ENCODE peak calls at places on chromosomes 13 and 19, in four cellular contexts. One of them, this sample, is unnamed.

GRCh38 chr13:74026753-74027152 is 107.5 kb downstream of the KLF12 start:
- DNase-seq in cardiac fibroblast: peak
- DNase-seq in stomach: peak
- DNase-seq in stimulated activated naive CD8-positive, alpha-beta T cell treated with anti-CD3 and anti-CD28 coated beads, Interleukin-15, Interleukin-2, amounts not matched to agents 100 U/mL and 50 U/mL, for 24 hours: peak
- DNase-seq in this sample: peak

GRCh38 chr13:39364797-39365468 is 238.1 kb downstream of the LHFPL6 start:
- DNase-seq in stomach: no peak
- DNase-seq in stimulated activated naive CD8-positive, alpha-beta T cell treated with anti-CD3 and anti-CD28 coated beads, Interleukin-15, Interleukin-2, amounts not matched to agents 100 U/mL and 50 U/mL, for 24 hours: no peak
- DNase-seq in cardiac fibroblast: no peak
- DNase-seq in this sample: no peak

GRCh38 chr19:46404039-46404883 is 9.1 kb downstream of the CCDC8 start:
- DNase-seq in cardiac fibroblast: no peak
- DNase-seq in stimulated activated naive CD8-positive, alpha-beta T cell treated with anti-CD3 and anti-CD28 coated beads, Interleukin-15, Interleukin-2, amounts not matched to agents 100 U/mL and 50 U/mL, for 24 hours: no peak
- DNase-seq in stomach: peak
- DNase-seq in this sample: no peak

GRCh38 chr19:52635786-52636570 is 2.2 kb downstream of the ZNF83 start:
- DNase-seq in cardiac fibroblast: no peak
- DNase-seq in stomach: no peak
- DNase-seq in stimulated activated naive CD8-positive, alpha-beta T cell treated with anti-CD3 and anti-CD28 coated beads, Interleukin-15, Interleukin-2, amounts not matched to agents 100 U/mL and 50 U/mL, for 24 hours: no peak
- DNase-seq in this sample: no peak

GRCh38 chr13:32068255-32068654 is 36.7 kb downstream of the FRY start:
- DNase-seq in cardiac fibroblast: no peak
- DNase-seq in stomach: no peak
- DNase-seq in stimulated activated naive CD8-positive, alpha-beta T cell treated with anti-CD3 and anti-CD28 coated beads, Interleukin-15, Interleukin-2, amounts not matched to agents 100 U/mL and 50 U/mL, for 24 hours: no peak
- DNase-seq in this sample: no peak

GRCh38 chr19:50693064-50693975 is 26.3 kb downstream of the SHANK1 start:
- DNase-seq in cardiac fibroblast: no peak
- DNase-seq in stomach: no peak
- DNase-seq in stimulated activated naive CD8-positive, alpha-beta T cell treated with anti-CD3 and anti-CD28 coated beads, Interleukin-15, Interleukin-2, amounts not matched to agents 100 U/mL and 50 U/mL, for 24 hours: no peak
- DNase-seq in this sample: no peak

GRCh38 chr13:73958657-73959397 is 175.4 kb downstream of the KLF12 start:
- DNase-seq in cardiac fibroblast: no peak
- DNase-seq in stomach: no peak
- DNase-seq in stimulated activated naive CD8-positive, alpha-beta T cell treated with anti-CD3 and anti-CD28 coated beads, Interleukin-15, Interleukin-2, amounts not matched to agents 100 U/mL and 50 U/mL, for 24 hours: no peak
- DNase-seq in this sample: no peak

GRCh38 chr19:47315125-47315821 is 5.6 kb downstream of the C5AR1 start:
- DNase-seq in stomach: peak
- DNase-seq in stimulated activated naive CD8-positive, alpha-beta T cell treated with anti-CD3 and anti-CD28 coated beads, Interleukin-15, Interleukin-2, amounts not matched to agents 100 U/mL and 50 U/mL, for 24 hours: peak
- DNase-seq in cardiac fibroblast: peak
- DNase-seq in this sample: no peak

GRCh38 chr13:67061750-67062149 is 168.4 kb downstream of the PCDH9 start:
- DNase-seq in cardiac fibroblast: no peak
- DNase-seq in stimulated activated naive CD8-positive, alpha-beta T cell treated with anti-CD3 and anti-CD28 coated beads, Interleukin-15, Interleukin-2, amounts not matched to agents 100 U/mL and 50 U/mL, for 24 hours: no peak
- DNase-seq in stomach: no peak
- DNase-seq in this sample: no peak

GRCh38 chr19:8592231-8593009 is 15.2 kb upstream of the MYO1F start:
- DNase-seq in stimulated activated naive CD8-positive, alpha-beta T cell treated with anti-CD3 and anti-CD28 coated beads, Interleukin-15, Interleukin-2, amounts not matched to agents 100 U/mL and 50 U/mL, for 24 hours: peak
- DNase-seq in stomach: peak
- DNase-seq in cardiac fibroblast: peak
- DNase-seq in this sample: no peak

GRCh38 chr19:10553943-10554381 is 10.3 kb downstream of the ATG4D start:
- DNase-seq in cardiac fibroblast: no peak
- DNase-seq in stimulated activated naive CD8-positive, alpha-beta T cell treated with anti-CD3 and anti-CD28 coated beads, Interleukin-15, Interleukin-2, amounts not matched to agents 100 U/mL and 50 U/mL, for 24 hours: peak
- DNase-seq in stomach: peak
- DNase-seq in this sample: peak

GRCh38 chr13:27631665-27632064 is 10.0 kb downstream of the POLR1D start:
- DNase-seq in stomach: no peak
- DNase-seq in cardiac fibroblast: no peak
- DNase-seq in stimulated activated naive CD8-positive, alpha-beta T cell treated with anti-CD3 and anti-CD28 coated beads, Interleukin-15, Interleukin-2, amounts not matched to agents 100 U/mL and 50 U/mL, for 24 hours: no peak
- DNase-seq in this sample: no peak

GRCh38 chr13:48975101-48975925 is at the start of gene FNDC3A:
- DNase-seq in stomach: peak
- DNase-seq in stimulated activated naive CD8-positive, alpha-beta T cell treated with anti-CD3 and anti-CD28 coated beads, Interleukin-15, Interleukin-2, amounts not matched to agents 100 U/mL and 50 U/mL, for 24 hours: peak
- DNase-seq in cardiac fibroblast: peak
- DNase-seq in this sample: no peak

GRCh38 chr19:45460807-45461347 is 6.9 kb upstream of the FOSB start:
- DNase-seq in cardiac fibroblast: no peak
- DNase-seq in stimulated activated naive CD8-positive, alpha-beta T cell treated with anti-CD3 and anti-CD28 coated beads, Interleukin-15, Interleukin-2, amounts not matched to agents 100 U/mL and 50 U/mL, for 24 hours: no peak
- DNase-seq in stomach: no peak
- DNase-seq in this sample: no peak

GRCh38 chr19:18464646-18465045 is 26.7 kb upstream of the ISYNA1 start:
- DNase-seq in cardiac fibroblast: peak
- DNase-seq in stimulated activated naive CD8-positive, alpha-beta T cell treated with anti-CD3 and anti-CD28 coated beads, Interleukin-15, Interleukin-2, amounts not matched to agents 100 U/mL and 50 U/mL, for 24 hours: no peak
- DNase-seq in stomach: peak
- DNase-seq in this sample: no peak

GRCh38 chr19:43723588-43723987 is 7.7 kb downstream of the IRGC start:
- DNase-seq in cardiac fibroblast: peak
- DNase-seq in stomach: no peak
- DNase-seq in stimulated activated naive CD8-positive, alpha-beta T cell treated with anti-CD3 and anti-CD28 coated beads, Interleukin-15, Interleukin-2, amounts not matched to agents 100 U/mL and 50 U/mL, for 24 hours: no peak
- DNase-seq in this sample: no peak